ENCODE peak calls at places on chromosomes 5 and 9, in five cellular contexts. Q, N, W, R and U are unnamed samples.
A peak's percentile ranks its signal among the peaks of the same experiment; 100 is the strongest.

GRCh38 chr9:71819115-71819739 is 50.9 kb upstream of the CEMIP2 start:
- DNase-seq in Q (no peak), R (no peak), N (peak; percentile 41), W (no peak), U (peak; percentile 26)

GRCh38 chr5:137609122-137609521 is 110.0 kb upstream of the SPOCK1 start:
- DNase-seq in R (peak; percentile 65), W (no peak), N (no peak), Q (no peak), U (no peak)

GRCh38 chr5:179379321-179379890 is 34.1 kb upstream of the ADAMTS2 start:
- DNase-seq in R (no peak), W (no peak), N (no peak), Q (no peak), U (no peak)

GRCh38 chr5:120252839-120253238 is 211.3 kb upstream of the PRR16 start:
- DNase-seq in Q (no peak), N (no peak), R (peak; percentile 63), W (no peak), U (peak; percentile 9)

GRCh38 chr5:15073453-15073852 is 201.9 kb upstream of the ANKH start:
- DNase-seq in Q (no peak), N (no peak), W (no peak), R (no peak), U (no peak)

GRCh38 chr9:93678199-93679019 is 102.0 kb downstream of the PHF2 start:
- DNase-seq in R (no peak), Q (peak; percentile 10), N (no peak), W (no peak), U (no peak)

GRCh38 chr5:127757576-127757975 is 54.4 kb downstream of the CCDC192 start:
- DNase-seq in W (no peak), N (peak; percentile 50), R (peak; percentile 37), Q (no peak), U (peak; percentile 75)

GRCh38 chr9:93569775-93570174 is 6.6 kb upstream of the PHF2 start:
- DNase-seq in Q (no peak), R (no peak), N (no peak), W (no peak), U (no peak)

GRCh38 chr5:110854200-110854599 is 115.4 kb downstream of the SLC25A46 start:
- DNase-seq in W (no peak), R (no peak), N (no peak), Q (no peak), U (no peak)

GRCh38 chr9:17631396-17631795 is 52.5 kb downstream of the SH3GL2 start:
- DNase-seq in R (no peak), N (no peak), Q (no peak), W (no peak), U (no peak)

GRCh38 chr5:60495644-60496520 is 204.1 kb downstream of the DEPDC1B start:
- DNase-seq in R (peak; percentile 90), N (no peak), Q (no peak), W (no peak), U (no peak)

GRCh38 chr5:67493676-67494075 is 297.1 kb upstream of the CD180 start:
- DNase-seq in N (peak; percentile 1), R (peak; percentile 18), W (no peak), Q (peak; percentile 32), U (peak; percentile 39)

GRCh38 chr9:136544549-136545064 is 1.2 kb downstream of the NOTCH1 start:
- DNase-seq in R (no peak), W (peak; percentile 43), Q (peak; percentile 78), N (no peak), U (peak; percentile 58)

GRCh38 chr5:82185842-82186241 is 92.3 kb downstream of the RPS23 start:
- DNase-seq in Q (no peak), W (no peak), N (no peak), R (no peak), U (no peak)

GRCh38 chr5:149917073-149917676 is 27.4 kb downstream of the PDE6A start:
- DNase-seq in W (no peak), R (no peak), Q (no peak), N (no peak), U (no peak)

GRCh38 chr9:78132688-78133033 is 101.0 kb upstream of the GNAQ start:
- DNase-seq in N (peak; percentile 27), R (no peak), Q (no peak), W (no peak), U (no peak)

GRCh38 chr9:136172412-136173079 is 32.4 kb downstream of the LHX3 start:
- DNase-seq in Q (no peak), W (no peak), R (no peak), N (no peak), U (no peak)

GRCh38 chr5:66634601-66635000 is 38.4 kb downstream of the MAST4 start:
- DNase-seq in R (no peak), N (no peak), Q (no peak), W (no peak), U (no peak)

GRCh38 chr9:137798901-137799629 is 78.5 kb upstream of the CACNA1B start:
- DNase-seq in R (no peak), Q (no peak), N (no peak), W (no peak), U (no peak)

GRCh38 chr5:74167206-74167929 is 473.2 kb downstream of the ENC1 start:
- DNase-seq in W (no peak), Q (no peak), N (peak; percentile 15), R (peak; percentile 76), U (no peak)

GRCh38 chr9:31140316-31140715 is 1244.1 kb upstream of the ACO1 start:
- DNase-seq in R (peak; percentile 56), W (no peak), N (peak; percentile 50), Q (no peak), U (peak; percentile 7)

GRCh38 chr9:69835412-69836080 is 14.9 kb downstream of the CFAP95 start:
- DNase-seq in Q (no peak), N (no peak), W (no peak), R (no peak), U (no peak)

GRCh38 chr5:32390819-32391591 is 53.5 kb downstream of the ZFR start:
- DNase-seq in W (no peak), R (peak; percentile 85), N (peak; percentile 50), Q (no peak), U (peak; percentile 14)

GRCh38 chr9:83027153-83027867 is 35.6 kb downstream of the RASEF start:
- DNase-seq in R (peak; percentile 97), W (no peak), Q (no peak), N (peak; percentile 88), U (peak; percentile 93)

GRCh38 chr5:31774779-31775178 is 135.8 kb downstream of the PDZD2 start:
- DNase-seq in W (no peak), Q (peak; percentile 24), N (no peak), R (no peak), U (no peak)

GRCh38 chr5:79546782-79547428 is 33.0 kb upstream of the HOMER1 start:
- DNase-seq in W (no peak), N (no peak), Q (no peak), R (no peak), U (no peak)

GRCh38 chr5:142095651-142096330 is 12.8 kb upstream of the NDFIP1 start:
- DNase-seq in W (peak; percentile 72), Q (no peak), R (no peak), N (no peak), U (peak; percentile 85)

GRCh38 chr9:134329886-134330285 is 3.6 kb downstream of the RXRA start:
- DNase-seq in R (no peak), N (no peak), W (no peak), Q (peak; percentile 28), U (no peak)